ENCODE peak calls at places on chromosomes 5 and 9, in five cellular contexts. Q is astrocyte of the spinal cord, P is ACHN, M is HS-5, V is NCI-H1694 treated with DMSO at 0.1 percent for 48 hours. K is an unnamed sample.

GRCh38 chr5:137205237-137205636 is 293.9 kb downstream of the SPOCK1 start:
- DNase-seq in M (no peak), V (no peak), P (no peak), Q (no peak), K (no peak)

GRCh38 chr5:36569456-36569855 is 37.0 kb upstream of the SLC1A3 start:
- DNase-seq in M (no peak), P (no peak), Q (peak), V (no peak), K (no peak)

GRCh38 chr9:16344343-16344742 is 526.1 kb downstream of the BNC2 start:
- DNase-seq in P (peak), M (peak), V (no peak), Q (peak), K (no peak)

GRCh38 chr9:114953917-114954316 is 23.5 kb upstream of the TNFSF8 start:
- DNase-seq in Q (peak), P (peak), V (no peak), M (peak), K (peak)

GRCh38 chr9:7439355-7439978 is 360.1 kb downstream of the DMAC1 start:
- DNase-seq in P (no peak), M (peak), V (no peak), Q (peak), K (no peak)

GRCh38 chr9:109244179-109245132 is 76.4 kb downstream of the EPB41L4B start:
- DNase-seq in Q (peak), M (no peak), P (peak), V (peak), K (no peak)

GRCh38 chr5:543351-543750 is 19.1 kb upstream of the SLC9A3 start:
- DNase-seq in Q (no peak), M (no peak), V (no peak), P (no peak), K (no peak)

GRCh38 chr5:55902696-55903095 is 51.5 kb downstream of the IL31RA start:
- DNase-seq in V (no peak), Q (no peak), P (no peak), M (no peak), K (no peak)

GRCh38 chr9:134734270-134734669 is 92.7 kb downstream of the COL5A1 start:
- DNase-seq in M (no peak), Q (peak), P (no peak), V (no peak), K (no peak)

GRCh38 chr5:179606910-179607448 is 16.5 kb downstream of the HNRNPH1 start:
- DNase-seq in V (no peak), P (no peak), Q (no peak), M (no peak), K (no peak)

GRCh38 chr5:16051246-16051645 is 128.3 kb downstream of the MARCHF11 start:
- DNase-seq in P (no peak), Q (no peak), M (peak), V (no peak), K (peak)

GRCh38 chr9:134335095-134335489 is 8.8 kb downstream of the RXRA start:
- DNase-seq in V (no peak), P (peak), Q (no peak), M (no peak), K (no peak)

GRCh38 chr9:137606005-137606601 is 617 bp downstream of the ARRDC1 start:
- DNase-seq in V (no peak), P (no peak), M (no peak), Q (no peak), K (no peak)

GRCh38 chr9:38160613-38161215 is 91.7 kb upstream of the SHB start:
- DNase-seq in P (peak), V (peak), Q (peak), M (no peak), K (no peak)

GRCh38 chr9:109843651-109844050 is 63.7 kb downstream of the PALM2AKAP2 start:
- DNase-seq in M (no peak), V (peak), Q (no peak), P (no peak), K (no peak)

GRCh38 chr5:74685979-74686631 is 1.1 kb downstream of the HEXB start:
- DNase-seq in M (no peak), P (no peak), Q (no peak), V (no peak), K (no peak)

GRCh38 chr5:76403963-76404693 is 1.0 kb downstream of the IQGAP2 start:
- DNase-seq in P (no peak), M (no peak), V (no peak), Q (no peak), K (no peak)

GRCh38 chr5:140240987-140241706 is 61.8 kb downstream of the PFDN1 start:
- DNase-seq in V (peak), P (peak), Q (peak), M (peak), K (peak)

GRCh38 chr5:126046996-126047395 is 376.2 kb upstream of the GRAMD2B start:
- DNase-seq in Q (no peak), P (no peak), V (no peak), M (no peak), K (no peak)

GRCh38 chr5:132996307-132996706 is 30.0 kb downstream of the ZCCHC10 start:
- DNase-seq in V (no peak), Q (no peak), P (no peak), M (no peak), K (no peak)

GRCh38 chr9:131416509-131416908 is 22.6 kb downstream of the PRRC2B start:
- DNase-seq in P (no peak), Q (no peak), V (no peak), M (no peak), K (no peak)

GRCh38 chr5:78627766-78628165 is 20.8 kb downstream of the LHFPL2 start:
- DNase-seq in M (no peak), Q (peak), V (no peak), P (no peak), K (no peak)

GRCh38 chr9:110977259-110977709 is 61.0 kb downstream of the LPAR1 start:
- DNase-seq in Q (peak), V (no peak), P (peak), M (peak), K (peak)

GRCh38 chr5:378976-379742 is 57.6 kb downstream of the AHRR start:
- DNase-seq in M (no peak), Q (peak), V (no peak), P (no peak), K (no peak)

GRCh38 chr5:60295423-60295822 is 401.9 kb upstream of the PDE4D start:
- DNase-seq in P (peak), V (no peak), Q (peak), M (no peak), K (peak)

GRCh38 chr9:11933926-11934325 is 759.3 kb upstream of the TYRP1 start:
- DNase-seq in P (no peak), V (peak), M (peak), Q (peak), K (no peak)

GRCh38 chr9:31388660-31389059 is 995.8 kb upstream of the ACO1 start:
- DNase-seq in P (no peak), V (no peak), Q (no peak), M (no peak), K (no peak)

GRCh38 chr9:114626415-114627029 is 15.4 kb downstream of the TMEM268 start:
- DNase-seq in M (no peak), P (no peak), V (no peak), Q (no peak), K (no peak)

GRCh38 chr9:16180546-16180945 is 627.7 kb downstream of the CCDC171 start:
- DNase-seq in Q (peak), V (no peak), P (no peak), M (no peak), K (no peak)

GRCh38 chr9:106312913-106313312 is 550.1 kb upstream of the ZNF462 start:
- DNase-seq in Q (no peak), V (no peak), P (no peak), M (peak), K (no peak)

GRCh38 chr5:101260857-101261256 is 357.8 kb upstream of the ST8SIA4 start:
- DNase-seq in P (no peak), V (no peak), Q (no peak), M (no peak), K (no peak)

K was measured in HS-27A.